ENCODE peak calls at places on chromosomes 2 and 18, in six cellular contexts. X is GM12891, A is cardiac muscle cell, R is posterior cingulate gyrus, P is Panc1, E is tibial nerve. M is an unnamed sample.

GRCh38 chr2:1278125-1278524 is 135.1 kb upstream of the TPO start:
- DNase-seq in X (no peak), A (no peak), R (no peak), P (no peak), E (no peak), M (no peak)

GRCh38 chr2:43945439-43945838 is 50.4 kb downstream of the LRPPRC start:
- DNase-seq in X (no peak), A (no peak), R (no peak), P (no peak), E (no peak), M (no peak)

GRCh38 chr2:74762789-74763188 is 71.1 kb upstream of the HK2 start:
- DNase-seq in X (no peak), A (peak), R (no peak), P (no peak), E (no peak), M (no peak)

GRCh38 chr18:55300469-55301195 is 287.4 kb downstream of the TCF4 start:
- DNase-seq in X (no peak), A (no peak), R (no peak), P (no peak), E (no peak), M (no peak)

GRCh38 chr18:28065031-28065792 is 111.7 kb downstream of the CDH2 start:
- DNase-seq in X (no peak), A (peak), R (no peak), P (no peak), E (no peak), M (no peak)

GRCh38 chr2:99153921-99154604 is 679 bp downstream of the TSGA10 start:
- DNase-seq in X (no peak), A (no peak), R (no peak), P (peak), E (no peak), M (no peak)

GRCh38 chr2:105895995-105896764 is 151.5 kb downstream of the NCK2 start:
- DNase-seq in X (no peak), A (no peak), R (no peak), P (no peak), E (no peak), M (no peak)

GRCh38 chr2:101030866-101031554 is 28.9 kb downstream of the RPL31 start:
- DNase-seq in X (no peak), A (no peak), R (no peak), P (no peak), E (no peak), M (no peak)

GRCh38 chr2:98935111-98935770 is 784 bp downstream of the CRACDL start:
- DNase-seq in X (no peak), A (no peak), R (no peak), P (no peak), E (no peak), M (no peak)